ENCODE peak calls at places on chromosomes 2 and 18, in nine cellular contexts. P is thoracic aorta; J is spleen; O is neural progenitor cell; M is CD8-positive, alpha-beta T cell; N is aorta; G is upper lobe of left lung; A is heart right ventricle; T is A549. F is an unnamed sample. For H3K4me1, the result is how much of the 10 kb centered on the place peaks cover.

GRCh38 chr2:120231974-120232635 is 8.9 kb upstream of the TMEM185B start:
- DNase-seq in J (peak), N (peak), G (peak), M (peak), A (no peak), P (no peak), O (no peak), T (no peak), F (no peak)

GRCh38 chr2:226799976-226800940 is 638 bp upstream of the IRS1 start:
- DNase-seq in M (no peak), G (peak), A (no peak), N (no peak), T (peak), O (peak), J (no peak), P (no peak), F (peak)

GRCh38 chr18:63162271-63163014 is 157.1 kb downstream of the BCL2 start:
- DNase-seq in G (no peak), J (peak), P (no peak), O (no peak), A (no peak), M (no peak), T (no peak), N (no peak), F (peak)

GRCh38 chr2:25566694-25567093 is 106.7 kb downstream of the DTNB start:
- DNase-seq in M (no peak), J (no peak), O (no peak), G (peak), P (no peak), T (no peak), A (no peak), N (peak), F (no peak)

GRCh38 chr2:239947361-239948045 is 77.6 kb downstream of the NDUFA10 start:
- DNase-seq in G (peak), J (peak), M (no peak), O (peak), P (no peak), A (no peak), N (peak), T (no peak), F (peak)

GRCh38 chr2:201122276-201122675 is 6.3 kb downstream of the CFLAR start:
- DNase-seq in M (no peak), O (no peak), N (no peak), A (no peak), J (no peak), P (no peak), T (no peak), G (peak), F (no peak)

GRCh38 chr2:158529379-158530110 is 72.8 kb downstream of the PKP4 start:
- DNase-seq in O (no peak), T (no peak), N (no peak), J (no peak), G (no peak), P (no peak), A (no peak), M (no peak), F (no peak)

GRCh38 chr2:3728104-3729054 is 25.0 kb downstream of the DCDC2C start:
- DNase-seq in M (no peak), N (peak), A (no peak), T (peak), O (peak), J (no peak), G (no peak), P (no peak), F (no peak)

GRCh38 chr2:30939354-30939753 is 132.1 kb upstream of the CAPN13 start:
- DNase-seq in P (no peak), G (no peak), M (no peak), T (no peak), J (no peak), A (no peak), O (no peak), N (no peak), F (no peak)

GRCh38 chr2:215657844-215658243 is 222.0 kb upstream of the FN1 start:
- DNase-seq in N (no peak), O (no peak), P (peak), J (no peak), M (no peak), A (no peak), G (no peak), T (peak), F (no peak)

GRCh38 chr18:9766076-9766481 is 58.0 kb downstream of the RAB31 start:
- DNase-seq in A (no peak), P (no peak), G (no peak), J (no peak), O (no peak), M (no peak), T (no peak), N (peak), F (no peak)

GRCh38 chr2:101307503-101307902 is 998 bp downstream of the RNF149 start:
- DNase-seq in N (no peak), O (no peak), P (no peak), T (no peak), G (no peak), M (no peak), J (no peak), A (no peak), F (no peak)

GRCh38 chr2:109497911-109498870 is 115.6 kb downstream of the SEPTIN10 start:
- DNase-seq in A (peak), O (no peak), P (no peak), N (no peak), T (no peak), M (no peak), J (no peak), G (no peak), F (no peak)
- H3K27ac ChIP-seq in A (no peak), O (no peak), P (no peak), N (no peak), T (no peak), M (no peak), J (no peak), G (peak), F (no peak)

GRCh38 chr2:65122313-65122712 is 7.6 kb downstream of the RAB1A start:
- DNase-seq in G (no peak), J (no peak), T (no peak), O (no peak), P (no peak), M (no peak), A (no peak), N (no peak), F (no peak)
- H3K4me1 ChIP-seq in G (half or more), J (half or more), T (under half), O (under half), P (half or more), M (half or more), A (under half), N (under half), F (half or more)

GRCh38 chr2:203741566-203741965 is 35.1 kb downstream of the CD28 start:
- DNase-seq in N (no peak), M (peak), O (no peak), A (no peak), T (no peak), J (no peak), G (no peak), P (no peak), F (no peak)

GRCh38 chr2:203739351-203739750 is 32.9 kb downstream of the CD28 start:
- DNase-seq in J (no peak), M (no peak), N (no peak), O (no peak), P (no peak), A (no peak), G (no peak), T (no peak), F (no peak)

GRCh38 chr2:203743441-203743932 is 37.0 kb downstream of the CD28 start:
- DNase-seq in O (no peak), P (peak), A (no peak), G (no peak), T (no peak), J (no peak), N (no peak), M (no peak), F (no peak)

GRCh38 chr2:203744091-203744490 is 37.7 kb downstream of the CD28 start:
- DNase-seq in O (no peak), N (no peak), G (no peak), J (no peak), T (no peak), P (no peak), M (no peak), A (no peak), F (no peak)

DNA sequence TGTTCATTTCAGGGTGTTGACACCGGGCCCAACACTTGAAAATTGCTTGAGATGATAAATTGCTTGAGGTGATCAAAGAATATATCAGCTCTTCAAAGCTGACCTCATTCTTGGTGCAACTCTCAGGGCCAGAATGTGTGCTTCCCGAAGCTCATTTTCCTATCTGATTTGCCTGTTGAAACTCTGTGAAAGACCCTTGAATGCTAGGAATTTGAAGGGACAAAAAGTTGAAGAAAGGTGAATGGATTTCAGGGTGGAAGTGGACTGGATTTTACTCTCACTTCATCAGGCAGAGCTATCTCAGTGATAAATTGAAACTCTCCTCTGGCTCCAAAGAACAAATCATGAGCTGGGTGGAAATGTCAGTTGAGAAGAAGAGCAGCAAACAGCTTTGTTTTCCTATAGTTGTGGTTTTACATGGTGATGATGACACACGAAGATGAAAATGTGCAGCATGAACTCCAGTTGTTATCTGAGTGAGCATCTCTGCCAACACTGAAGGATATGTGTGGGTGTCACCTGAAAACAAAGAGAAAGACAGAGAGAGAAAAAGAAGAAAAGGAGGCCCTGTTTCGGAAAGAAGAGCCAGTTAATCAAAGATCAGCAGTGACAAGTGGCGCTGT is 34.4 kb downstream of the CD28 start:
- DNase-seq in J (no peak), T (no peak), G (no peak), A (no peak), N (no peak), O (no peak), M (peak), P (no peak), F (no peak)
- H3K4me3 ChIP-seq in J (no peak), T (no peak), G (no peak), A (no peak), N (no peak), O (no peak), M (peak), P (no peak), F (no peak)

DNA sequence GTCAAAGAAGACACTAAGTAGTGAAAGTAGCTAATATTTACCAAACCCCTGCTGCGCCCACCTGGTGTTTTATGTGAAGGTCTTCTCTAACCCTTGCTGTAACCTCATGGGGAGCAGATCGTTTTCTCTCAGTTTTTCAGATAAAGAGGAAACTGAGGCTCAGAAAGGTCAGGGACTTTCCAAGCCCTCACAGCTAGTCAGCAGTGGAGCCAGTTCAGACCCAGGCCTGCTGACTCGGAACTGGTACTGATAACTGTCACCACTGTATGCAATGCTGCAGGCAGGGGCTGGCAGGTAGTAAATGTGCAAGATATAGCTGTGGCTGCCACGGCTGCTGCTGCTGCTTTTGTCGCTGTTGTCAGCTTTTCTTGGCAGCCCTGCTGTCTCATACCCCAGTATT is 69.1 kb downstream of the LRRFIP1 start:
- DNase-seq in M (peak), A (no peak), P (no peak), J (peak), G (no peak), T (no peak), O (no peak), N (no peak), F (no peak)
- H3K27ac ChIP-seq in M (peak), A (peak), P (peak), J (peak), G (peak), T (peak), O (no peak), N (peak), F (peak)

DNA sequence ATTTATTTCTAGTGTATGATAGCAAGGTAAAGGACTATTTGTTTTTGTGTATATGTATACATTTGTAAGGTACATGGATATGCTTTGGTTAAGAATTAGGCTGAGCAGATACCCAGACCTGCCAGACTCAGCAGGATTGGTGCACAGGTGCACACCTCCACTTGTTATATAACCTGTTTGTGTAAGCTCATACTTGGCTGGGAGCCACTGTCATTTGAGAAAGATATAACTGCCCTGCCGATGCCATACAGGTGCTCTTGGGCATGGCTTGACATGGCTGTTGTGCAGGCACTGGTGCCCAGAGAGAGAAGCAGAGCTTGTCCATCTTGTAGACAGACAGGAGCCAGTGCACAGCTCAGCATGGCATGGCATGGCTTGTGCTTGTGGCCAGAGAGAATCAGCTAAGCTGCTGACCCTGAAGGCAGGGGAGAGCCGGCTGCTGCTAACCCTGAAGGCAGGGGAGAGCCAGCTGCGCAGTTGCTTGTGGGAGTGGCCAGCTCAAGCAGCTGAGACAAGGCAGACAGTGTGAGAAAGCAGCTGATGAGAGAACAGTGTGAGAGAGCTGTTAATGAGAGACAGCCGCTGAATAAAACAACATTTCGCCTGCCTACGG is 136.5 kb downstream of the RNF144A start:
- DNase-seq in P (no peak), T (no peak), G (no peak), A (no peak), O (peak), J (peak), N (no peak), M (no peak), F (no peak)
- H3K4me1 ChIP-seq in P (under half), T (under half), G (under half), A (under half), O (under half), J (under half), N (under half), M (under half), F (under half)

GRCh38 chr2:37681587-37681986 is 10.1 kb upstream of the CDC42EP3 start:
- DNase-seq in P (no peak), O (no peak), N (no peak), A (no peak), G (no peak), M (no peak), J (no peak), T (no peak), F (no peak)
- H3K4me3 ChIP-seq in P (no peak), O (no peak), N (no peak), A (no peak), G (no peak), M (no peak), J (no peak), T (no peak), F (no peak)

DNA sequence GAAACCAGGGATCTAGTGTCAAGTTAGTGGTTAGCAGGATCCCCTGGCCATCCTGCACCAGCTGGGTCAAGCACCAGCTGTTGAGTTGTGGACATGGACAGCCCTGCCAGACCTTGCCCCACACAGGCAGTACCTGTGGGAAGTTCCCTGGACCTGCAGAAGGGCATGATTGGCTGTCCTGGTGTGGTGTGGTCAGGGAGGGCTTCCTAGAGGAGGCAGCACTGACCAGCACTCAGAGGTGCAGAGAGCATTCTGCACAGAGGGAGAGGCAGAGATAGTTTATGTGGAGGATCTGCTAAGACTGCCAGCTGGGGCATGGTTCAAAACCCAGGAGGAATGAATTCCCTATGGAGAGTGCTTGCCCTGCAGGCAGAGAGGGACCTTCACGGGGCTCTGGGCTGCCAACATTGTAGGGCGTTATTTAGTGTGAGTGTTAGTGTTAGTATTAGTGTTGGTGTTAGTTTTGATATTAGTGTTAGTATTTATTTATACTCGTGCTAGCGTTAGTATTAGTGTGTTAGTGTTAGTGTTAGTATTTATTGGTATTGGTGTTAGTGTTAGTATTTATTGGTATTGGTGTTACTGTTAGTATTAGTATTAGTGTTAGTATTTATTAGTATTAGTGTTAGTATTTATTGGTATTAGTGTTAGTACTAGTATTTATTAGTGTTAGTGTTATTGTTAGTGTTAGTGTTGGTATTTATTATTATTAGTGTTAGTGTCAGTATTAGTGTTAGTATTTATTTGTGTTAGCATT is 31.9 kb downstream of the TWIST2 start:
- DNase-seq in G (no peak), P (no peak), N (no peak), O (no peak), A (no peak), J (peak), T (no peak), M (no peak), F (no peak)
- H3K27ac ChIP-seq in G (no peak), P (no peak), N (no peak), O (no peak), A (no peak), J (no peak), T (no peak), M (no peak), F (no peak)

DNA sequence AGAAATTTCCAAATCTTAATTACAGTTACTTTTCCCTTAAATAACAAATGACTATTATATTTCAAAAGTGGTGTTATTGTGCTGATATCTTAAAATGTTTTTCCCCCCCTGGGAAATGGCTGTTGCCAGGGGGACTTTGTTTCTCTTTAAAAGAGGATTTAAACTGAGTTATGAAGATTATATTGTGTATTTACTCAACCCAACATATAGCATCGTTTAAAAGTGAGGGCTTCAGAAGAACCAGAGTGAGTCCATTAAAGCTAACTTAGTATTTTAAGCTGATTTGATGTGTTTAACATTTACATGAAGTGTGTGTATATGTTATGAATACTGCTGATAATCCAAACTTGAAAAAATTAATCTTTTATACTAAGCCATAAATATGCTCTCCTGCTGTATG is 81.6 kb downstream of the COL5A2 start:
- DNase-seq in G (no peak), P (no peak), J (no peak), A (no peak), O (no peak), M (no peak), N (no peak), T (no peak), F (no peak)
- H3K4me1 ChIP-seq in G (under half), P (under half), J (under half), A (under half), O (under half), M (under half), N (under half), T (half or more), F (under half)

GRCh38 chr2:112728029-112728362 is 7.2 kb downstream of the NT5DC4 start:
- DNase-seq in J (no peak), P (no peak), A (no peak), O (no peak), G (no peak), M (no peak), N (no peak), T (no peak), F (no peak)
- H3K4me3 ChIP-seq in J (no peak), P (no peak), A (no peak), O (no peak), G (no peak), M (no peak), N (no peak), T (no peak), F (no peak)

F was measured in lower lobe of right lung.